ENCODE peak calls at places on chromosomes 6 and 20, in seven cellular contexts. U, I, F, C, Y, N and L are unnamed samples. For H3K9me3 and H3K36me3, the result is how much of the 10 kb centered on the place peaks cover.

GRCh38 chr6:121849477-121849876 is 414.0 kb downstream of the GJA1 start:
- DNase-seq in I (peak), U (peak), C (peak), F (no peak), Y (peak), N (peak), L (peak)

GRCh38 chr20:63536241-63536977 is 767 bp downstream of the PTK6 start:
- DNase-seq in Y (peak), I (no peak), N (peak), F (no peak), U (no peak), C (no peak), L (no peak)

GRCh38 chr6:351867-352289 is 39.7 kb upstream of the IRF4 start:
- DNase-seq in N (no peak), Y (no peak), C (no peak), I (no peak), F (peak), U (no peak), L (no peak)

GRCh38 chr20:41314386-41314785 is 3.1 kb downstream of the ZHX3 start:
- DNase-seq in Y (no peak), F (no peak), N (no peak), U (no peak), C (no peak), I (no peak), L (no peak)

GRCh38 chr6:149015224-149015876 is 268.5 kb downstream of the UST start:
- DNase-seq in U (no peak), I (peak), Y (no peak), C (no peak), N (peak), F (no peak), L (no peak)

GRCh38 chr6:68364276-68364785 is 270.8 kb upstream of the ADGRB3 start:
- DNase-seq in F (no peak), N (no peak), U (no peak), Y (no peak), I (no peak), C (no peak), L (no peak)

GRCh38 chr6:35311390-35312075 is 13.9 kb downstream of the DEF6 start:
- DNase-seq in I (no peak), N (no peak), U (no peak), C (no peak), F (no peak), Y (no peak), L (no peak)

GRCh38 chr20:41643504-41643938 is 25.3 kb upstream of the CHD6 start:
- DNase-seq in I (peak), Y (peak), F (peak), U (no peak), N (peak), C (peak), L (no peak)

GRCh38 chr6:113122060-113122459 is 735.1 kb upstream of the MARCKS start:
- DNase-seq in U (no peak), F (no peak), N (peak), Y (no peak), I (peak), C (no peak), L (peak)

GRCh38 chr6:54519161-54519560 is 210.9 kb downstream of the TINAG start:
- DNase-seq in F (no peak), U (no peak), Y (no peak), N (no peak), C (no peak), I (no peak), L (no peak)

GRCh38 chr20:62120990-62121775 is 1.1 kb upstream of the LSM14B start:
- DNase-seq in U (no peak), C (no peak), F (peak), I (no peak), N (peak), Y (no peak), L (no peak)

GRCh38 chr6:159852877-159853276 is 37.9 kb upstream of the MAS1 start:
- DNase-seq in N (peak), Y (no peak), U (no peak), I (no peak), F (no peak), C (no peak), L (no peak)

GRCh38 chr20:23367770-23368169 is 5.8 kb downstream of the GZF1 start:
- DNase-seq in C (no peak), I (peak), F (no peak), U (no peak), N (peak), Y (no peak), L (no peak)

GRCh38 chr6:152954443-152954842 is 28.4 kb downstream of the FBXO5 start:
- DNase-seq in Y (no peak), N (peak), I (no peak), F (no peak), C (no peak), U (no peak), L (no peak)

GRCh38 chr6:142605922-142606321 is 304.1 kb downstream of the ADGRG6 start:
- DNase-seq in I (peak), N (no peak), Y (no peak), F (no peak), C (no peak), U (no peak), L (no peak)

GRCh38 chr6:151130329-151130728 is 109.4 kb upstream of the AKAP12 start:
- DNase-seq in U (no peak), F (no peak), Y (no peak), I (no peak), N (no peak), C (no peak), L (no peak)

GRCh38 chr6:33272358-33273128 is 668 bp downstream of the RPS18 start:
- DNase-seq in U (no peak), C (no peak), N (no peak), Y (no peak), F (no peak), I (no peak), L (no peak)

GRCh38 chr6:20790032-20790791 is 256.0 kb downstream of the CDKAL1 start:
- DNase-seq in Y (no peak), F (no peak), I (peak), N (no peak), C (no peak), U (no peak), L (no peak)

GRCh38 chr6:112651239-112651638 is 304.1 kb downstream of the RFPL4B start:
- DNase-seq in N (no peak), Y (no peak), F (no peak), I (no peak), C (no peak), U (no peak), L (no peak)

GRCh38 chr6:66986940-66987339 is 1279.9 kb upstream of the EYS start:
- DNase-seq in N (peak), Y (no peak), U (no peak), C (no peak), F (no peak), I (no peak), L (no peak)

GRCh38 chr6:18501313-18502013 is 114.3 kb downstream of the RNF144B start:
- DNase-seq in N (no peak), I (peak), U (no peak), F (peak), C (no peak), Y (peak), L (no peak)

GRCh38 chr6:100670056-100670455 is 205.3 kb upstream of the SIM1 start:
- DNase-seq in C (no peak), F (no peak), N (no peak), I (no peak), Y (no peak), U (no peak), L (no peak)

GRCh38 chr20:63005862-63006564 is 751 bp downstream of the BHLHE23 start:
- DNase-seq in I (peak), U (no peak), C (no peak), F (no peak), N (no peak), Y (no peak), L (no peak)

GRCh38 chr6:24329022-24329421 is 28.8 kb downstream of the DCDC2 start:
- DNase-seq in Y (no peak), I (peak), F (no peak), N (peak), C (no peak), U (no peak), L (no peak)

GRCh38 chr6:34195726-34196115 is 41.0 kb upstream of the HMGA1 start:
- DNase-seq in Y (no peak), C (peak), N (no peak), I (no peak), U (no peak), F (no peak), L (no peak)

GRCh38 chr6:10809098-10809497 is 29.2 kb downstream of the MAK start:
- DNase-seq in U (no peak), Y (no peak), N (no peak), I (no peak), C (no peak), F (no peak), L (no peak)

GRCh38 chr20:53034899-53035298 is 62.7 kb downstream of the TSHZ2 start:
- DNase-seq in F (no peak), N (no peak), C (no peak), Y (no peak), U (no peak), I (no peak), L (no peak)

GRCh38 chr20:62066339-62066982 is 780 bp upstream of the TAF4 start:
- DNase-seq in F (peak), C (peak), N (peak), Y (peak), I (peak), U (no peak), L (no peak)

GRCh38 chr20:34703573-34704176 is 469 bp upstream of the TP53INP2 start:
- DNase-seq in I (peak), C (peak), N (peak), U (no peak), Y (peak), F (no peak), L (no peak)

GRCh38 chr6:36753671-36754485 is 56.3 kb downstream of the RAB44 start:
- DNase-seq in I (no peak), N (peak), Y (no peak), C (no peak), U (no peak), F (no peak), L (no peak)

GRCh38 chr6:22418714-22419113 is 121.9 kb upstream of the PRL start:
- DNase-seq in U (no peak), C (no peak), I (no peak), N (no peak), F (no peak), Y (no peak), L (no peak)

GRCh38 chr20:17083738-17084137 is 143.1 kb upstream of the PCSK2 start:
- DNase-seq in Y (no peak), U (no peak), F (no peak), I (peak), N (peak), C (no peak), L (peak)

GRCh38 chr6:158358450-158359077 is 46.3 kb downstream of the TULP4 start:
- DNase-seq in F (no peak), C (no peak), U (no peak), N (no peak), I (no peak), Y (no peak), L (no peak)

GRCh38 chr6:134870677-134871498 is 79.0 kb downstream of the ALDH8A1 start:
- DNase-seq in I (peak), Y (no peak), N (no peak), C (no peak), F (no peak), U (no peak), L (no peak)

DNA sequence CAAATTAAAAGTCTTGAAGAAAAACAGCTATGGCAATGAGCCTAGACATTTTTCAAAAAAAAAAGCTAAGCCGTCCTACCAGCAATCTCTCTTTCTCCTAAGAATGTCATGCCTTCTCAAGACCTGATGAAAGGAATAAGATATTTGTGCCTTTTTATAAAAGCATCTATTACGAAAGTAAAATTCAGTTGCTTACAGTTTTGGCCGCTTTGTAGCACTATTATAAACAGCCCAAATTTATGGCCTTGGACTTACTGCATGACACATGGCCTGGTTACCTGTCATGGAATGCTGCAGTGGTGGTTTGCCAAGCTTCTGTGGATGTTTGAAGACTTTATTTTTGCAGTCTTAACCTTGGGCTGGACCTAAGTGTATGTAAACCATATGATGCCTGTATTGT is 22.2 kb upstream of the VAPB start:
- DNase-seq in I (peak), Y (no peak), F (no peak), U (no peak), C (no peak), N (peak), L (no peak)
- H3K9me3 ChIP-seq in I (under half), Y (under half), F (under half), U (under half), C (under half), N (under half), L (under half)

GRCh38 chr20:32832664-32833063 is 12.9 kb downstream of the MAPRE1 start:
- DNase-seq in C (no peak), I (no peak), N (no peak), Y (no peak), U (no peak), F (no peak), L (no peak)
- H3K36me3 ChIP-seq in C (under half), I (under half), N (half or more), Y (half or more), U (under half), F (half or more), L (under half)

GRCh38 chr6:75605635-75606034 is 4.0 kb downstream of the SENP6 start:
- DNase-seq in U (no peak), N (no peak), C (no peak), I (no peak), Y (no peak), F (no peak), L (no peak)
- H3K4me3 ChIP-seq in U (no peak), N (no peak), C (no peak), I (no peak), Y (no peak), F (no peak), L (no peak)

DNA sequence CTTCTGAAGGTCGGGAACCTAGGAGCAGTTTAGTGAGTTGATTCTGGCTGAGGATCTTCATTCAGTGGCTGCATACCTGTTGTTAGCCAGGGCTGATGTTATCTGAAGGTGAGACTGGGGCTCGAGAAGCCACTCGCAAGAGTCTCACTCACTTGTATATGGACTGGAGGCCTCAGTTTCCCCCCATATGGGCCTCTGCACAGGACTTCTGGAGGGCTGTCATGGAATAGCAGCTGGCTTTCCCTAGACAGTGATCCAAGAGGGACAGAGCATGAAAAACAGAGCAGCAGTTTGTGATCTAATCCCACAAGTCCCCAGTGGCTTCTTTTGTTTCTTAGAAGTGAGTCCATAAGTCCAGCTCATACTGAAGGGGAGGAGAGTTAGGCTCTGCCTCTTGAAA is 623.4 kb downstream of the CDH26 start:
- DNase-seq in Y (no peak), C (no peak), N (no peak), F (no peak), U (no peak), I (no peak), L (no peak)
- H3K9me3 ChIP-seq in Y (under half), C (under half), N (under half), F (under half), U (under half), I (under half), L (under half)